ENCODE peak calls at places on chromosomes 4 and X, in four cellular contexts. One of them, this sample, is unnamed.

GRCh38 chrX:38959736-38960534 is 158.7 kb downstream of the MID1IP1 start:
- DNase-seq in H9: no peak
- DNase-seq in IMR-90: no peak
- DNase-seq in H1: no peak
- DNase-seq in this sample: peak; percentile 58

GRCh38 chr4:75028196-75028854 is 95.4 kb downstream of the PARM1 start:
- DNase-seq in IMR-90: no peak
- DNase-seq in H9: no peak
- DNase-seq in H1: no peak
- DNase-seq in this sample: no peak

GRCh38 chr4:124712417-124713212 is at the start of gene ANKRD50:
- DNase-seq in H9: peak; percentile 93
- DNase-seq in IMR-90: peak; percentile 94
- DNase-seq in H1: peak; percentile 87
- DNase-seq in this sample: peak; percentile 98

GRCh38 chr4:161936625-161937133 is 227.1 kb downstream of the FSTL5 start:
- DNase-seq in H1: no peak
- DNase-seq in IMR-90: peak; percentile 80
- DNase-seq in H9: no peak
- DNase-seq in this sample: peak; percentile 76

GRCh38 chr4:139331185-139331584 is 28.9 kb upstream of the NDUFC1 start:
- DNase-seq in H9: no peak
- DNase-seq in IMR-90: no peak
- DNase-seq in H1: no peak
- DNase-seq in this sample: no peak

GRCh38 chrX:1720826-1721225 is 106.0 kb downstream of the ASMT start:
- DNase-seq in H9: no peak
- DNase-seq in IMR-90: no peak
- DNase-seq in H1: no peak
- DNase-seq in this sample: no peak

GRCh38 chr4:89347363-89347762 is 39.8 kb upstream of the GPRIN3 start:
- DNase-seq in H1: no peak
- DNase-seq in H9: no peak
- DNase-seq in IMR-90: no peak
- DNase-seq in this sample: no peak

GRCh38 chr4:182862921-182863320 is 54.3 kb downstream of the DCTD start:
- DNase-seq in IMR-90: no peak
- DNase-seq in H9: peak; percentile 47
- DNase-seq in H1: no peak
- DNase-seq in this sample: no peak

GRCh38 chr4:123396294-123397275 is at the start of gene SPRY1:
- DNase-seq in IMR-90: peak; percentile 88
- DNase-seq in H9: peak; percentile 93
- DNase-seq in H1: peak; percentile 85
- DNase-seq in this sample: peak; percentile 98

GRCh38 chrX:22135994-22136684 is 104.0 kb downstream of the PHEX start:
- DNase-seq in IMR-90: peak; percentile 60
- DNase-seq in H9: no peak
- DNase-seq in H1: no peak
- DNase-seq in this sample: peak; percentile 37

GRCh38 chrX:18461431-18461830 is 36.0 kb downstream of the CDKL5 start:
- DNase-seq in IMR-90: no peak
- DNase-seq in H1: no peak
- DNase-seq in H9: no peak
- DNase-seq in this sample: no peak

GRCh38 chr4:75671802-75672421 is 1.3 kb downstream of the G3BP2 start:
- DNase-seq in IMR-90: no peak
- DNase-seq in H1: no peak
- DNase-seq in H9: no peak
- DNase-seq in this sample: no peak

GRCh38 chrX:49199906-49200771 is at the start of gene SYP:
- DNase-seq in H9: peak; percentile 94
- DNase-seq in IMR-90: peak; percentile 82
- DNase-seq in H1: peak; percentile 88
- DNase-seq in this sample: peak; percentile 92

GRCh38 chrX:136588060-136588459 is 56.0 kb downstream of the VGLL1 start:
- DNase-seq in H9: no peak
- DNase-seq in IMR-90: no peak
- DNase-seq in H1: no peak
- DNase-seq in this sample: no peak

GRCh38 chrX:97389761-97390192 is 506.1 kb downstream of the RPA4 start:
- DNase-seq in IMR-90: peak; percentile 84
- DNase-seq in H1: no peak
- DNase-seq in H9: no peak
- DNase-seq in this sample: peak; percentile 69

GRCh38 chr4:178068136-178068535 is 625.9 kb upstream of the AGA start:
- DNase-seq in H9: no peak
- DNase-seq in H1: no peak
- DNase-seq in IMR-90: no peak
- DNase-seq in this sample: peak; percentile 45

GRCh38 chr4:16661813-16662212 is 236.6 kb downstream of the LDB2 start:
- DNase-seq in H9: no peak
- DNase-seq in IMR-90: no peak
- DNase-seq in H1: no peak
- DNase-seq in this sample: peak; percentile 19

GRCh38 chrX:125203379-125203736 is 116.3 kb upstream of the TEX13C start:
- DNase-seq in H9: no peak
- DNase-seq in IMR-90: no peak
- DNase-seq in H1: peak; percentile 61
- DNase-seq in this sample: peak; percentile 28

GRCh38 chr4:61663310-61663709 is 463.2 kb downstream of the ADGRL3 start:
- DNase-seq in H9: no peak
- DNase-seq in H1: no peak
- DNase-seq in IMR-90: no peak
- DNase-seq in this sample: no peak

GRCh38 chr4:155248002-155248896 is 39.8 kb downstream of the NPY2R start:
- DNase-seq in IMR-90: no peak
- DNase-seq in H9: peak; percentile 50
- DNase-seq in H1: no peak
- DNase-seq in this sample: peak; percentile 44

GRCh38 chrX:1416327-1416784 is 24.4 kb upstream of the SLC25A6 start:
- DNase-seq in IMR-90: no peak
- DNase-seq in H9: no peak
- DNase-seq in H1: no peak
- DNase-seq in this sample: no peak

GRCh38 chrX:81202413-81202794 is 502 bp downstream of the SH3BGRL start:
- DNase-seq in IMR-90: peak; percentile 12
- DNase-seq in H9: no peak
- DNase-seq in H1: no peak
- DNase-seq in this sample: peak; percentile 22

GRCh38 chr4:73998040-73999011 is at the start of gene CXCL5:
- DNase-seq in H1: peak; percentile 78
- DNase-seq in IMR-90: peak; percentile 39
- DNase-seq in H9: peak; percentile 85
- DNase-seq in this sample: peak; percentile 90

GRCh38 chr4:48295116-48295515 is 25.5 kb upstream of the TEC start:
- DNase-seq in H1: no peak
- DNase-seq in IMR-90: no peak
- DNase-seq in H9: no peak
- DNase-seq in this sample: no peak

GRCh38 chr4:80077639-80078038 is 4.6 kb upstream of the ANTXR2 start:
- DNase-seq in H9: no peak
- DNase-seq in IMR-90: peak; percentile 69
- DNase-seq in H1: no peak
- DNase-seq in this sample: no peak

GRCh38 chr4:43047044-43047443 is 154.5 kb downstream of the GRXCR1 start:
- DNase-seq in IMR-90: no peak
- DNase-seq in H1: no peak
- DNase-seq in H9: no peak
- DNase-seq in this sample: no peak

GRCh38 chr4:16417198-16417597 is 190.9 kb upstream of the TAPT1 start:
- DNase-seq in IMR-90: no peak
- DNase-seq in H1: no peak
- DNase-seq in H9: no peak
- DNase-seq in this sample: no peak

GRCh38 chr4:21469438-21470032 is 479.0 kb downstream of the KCNIP4 start:
- DNase-seq in IMR-90: no peak
- DNase-seq in H9: no peak
- DNase-seq in H1: no peak
- DNase-seq in this sample: peak; percentile 20

GRCh38 chr4:37742149-37742548 is 56.0 kb upstream of the RELL1 start:
- DNase-seq in H9: no peak
- DNase-seq in H1: no peak
- DNase-seq in IMR-90: no peak
- DNase-seq in this sample: peak; percentile 50

GRCh38 chrX:46577116-46578005 is 3.8 kb downstream of the CHST7 start:
- DNase-seq in H9: no peak
- DNase-seq in IMR-90: peak; percentile 75
- DNase-seq in H1: no peak
- DNase-seq in this sample: peak; percentile 45

GRCh38 chr4:53676402-53676871 is 85.2 kb upstream of the LNX1 start:
- DNase-seq in H1: no peak
- DNase-seq in IMR-90: peak; percentile 74
- DNase-seq in H9: no peak
- DNase-seq in this sample: no peak

GRCh38 chr4:54227261-54228063 is 1.6 kb upstream of the PDGFRA start:
- DNase-seq in H1: peak; percentile 64
- DNase-seq in H9: peak; percentile 72
- DNase-seq in IMR-90: peak; percentile 80
- DNase-seq in this sample: peak; percentile 83

GRCh38 chr4:107736924-107737448 is 17.0 kb upstream of the PAPSS1 start:
- DNase-seq in IMR-90: peak; percentile 57
- DNase-seq in H9: peak; percentile 85
- DNase-seq in H1: peak; percentile 66
- DNase-seq in this sample: peak; percentile 89

GRCh38 chr4:87375719-87376291 is 15.2 kb downstream of the HSD17B11 start:
- DNase-seq in IMR-90: peak; percentile 88
- DNase-seq in H9: no peak
- DNase-seq in H1: no peak
- DNase-seq in this sample: peak; percentile 63

GRCh38 chrX:36961590-36961989 is 46.6 kb upstream of the FAM47C start:
- DNase-seq in H9: peak; percentile 31
- DNase-seq in IMR-90: no peak
- DNase-seq in H1: no peak
- DNase-seq in this sample: peak; percentile 17

GRCh38 chr4:147776600-147777175 is 44.8 kb downstream of the ARHGAP10 start:
- DNase-seq in H9: no peak
- DNase-seq in IMR-90: no peak
- DNase-seq in H1: no peak
- DNase-seq in this sample: no peak
- H3K18ac ChIP-seq in H9: no peak overlapping the region
- H3K18ac ChIP-seq in IMR-90: peak overlapping the region; percentile 45
- H3K18ac ChIP-seq in H1: no peak overlapping the region
- H3K18ac ChIP-seq in this sample: no peak overlapping the region

GRCh38 chr4:110816367-110816766 is 193.5 kb upstream of the PITX2 start:
- DNase-seq in IMR-90: no peak
- DNase-seq in H1: no peak
- DNase-seq in H9: no peak
- DNase-seq in this sample: no peak
- H4K5ac ChIP-seq in IMR-90: no peak overlapping the region
- H4K5ac ChIP-seq in H1: no peak overlapping the region
- H4K5ac ChIP-seq in H9: no peak overlapping the region
- H4K5ac ChIP-seq in this sample: no peak overlapping the region

DNA sequence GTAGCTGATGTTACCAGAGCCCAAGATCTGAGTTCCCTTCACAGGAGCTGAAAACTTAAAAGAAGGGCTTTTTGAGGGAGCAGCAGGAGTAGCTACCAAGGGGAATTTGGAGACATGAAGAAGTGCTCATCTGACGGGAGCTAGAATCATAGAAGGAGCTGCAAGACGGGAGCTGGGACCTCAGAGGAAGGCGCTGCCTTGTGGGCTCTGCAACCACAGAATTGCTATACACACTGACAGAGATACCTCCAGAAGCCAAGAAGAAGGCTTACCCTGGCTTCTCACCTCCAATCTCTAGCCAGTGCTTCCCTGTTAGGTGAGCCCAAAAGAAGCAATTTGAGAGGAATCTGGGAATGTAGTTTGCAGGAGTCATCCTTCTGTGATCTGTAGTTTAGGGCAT is 35.9 kb downstream of the DCAF8L2 start:
- DNase-seq in IMR-90: no peak
- DNase-seq in H9: no peak
- DNase-seq in H1: no peak
- DNase-seq in this sample: no peak
- H3K18ac ChIP-seq in IMR-90: no peak overlapping the region
- H3K18ac ChIP-seq in H9: no peak overlapping the region
- H3K18ac ChIP-seq in H1: no peak overlapping the region
- H3K18ac ChIP-seq in this sample: no peak overlapping the region

DNA sequence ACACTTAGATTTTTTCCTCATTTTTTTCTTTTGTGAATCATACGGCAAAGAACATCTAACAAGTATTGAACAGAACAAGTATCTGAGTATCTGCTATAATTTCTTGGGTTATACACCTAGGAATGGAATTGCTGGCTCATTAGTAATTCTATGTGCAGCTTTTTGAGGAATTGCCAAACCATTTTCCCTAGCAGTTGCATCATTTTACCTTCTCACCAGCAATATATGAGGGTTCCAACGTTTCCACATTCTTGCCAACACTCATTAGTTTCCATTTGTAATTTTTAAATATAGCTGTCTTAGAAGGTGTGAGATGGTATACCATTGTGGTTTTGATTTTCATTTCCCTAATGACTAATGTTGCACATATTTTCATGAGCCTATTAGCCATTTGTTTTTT is 41.1 kb upstream of the DCAF8L1 start:
- DNase-seq in IMR-90: no peak
- DNase-seq in H9: no peak
- DNase-seq in H1: no peak
- DNase-seq in this sample: no peak
- H4K5ac ChIP-seq in IMR-90: no peak overlapping the region
- H4K5ac ChIP-seq in H9: no peak overlapping the region
- H4K5ac ChIP-seq in H1: no peak overlapping the region
- H4K5ac ChIP-seq in this sample: no peak overlapping the region

GRCh38 chr4:1193206-1194027 is 21.0 kb upstream of the SPON2 start:
- DNase-seq in IMR-90: no peak
- DNase-seq in H1: no peak
- DNase-seq in H9: peak; percentile 21
- DNase-seq in this sample: no peak

GRCh38 chr4:1196421-1197183 is 24.2 kb upstream of the SPON2 start:
- DNase-seq in IMR-90: no peak
- DNase-seq in H1: no peak
- DNase-seq in H9: no peak
- DNase-seq in this sample: no peak

GRCh38 chr4:1195894-1196401 is 23.6 kb upstream of the SPON2 start:
- DNase-seq in IMR-90: no peak
- DNase-seq in H1: no peak
- DNase-seq in H9: no peak
- DNase-seq in this sample: no peak

GRCh38 chr4:1194028-1194900 is 21.9 kb upstream of the SPON2 start:
- DNase-seq in H1: peak; percentile 52
- DNase-seq in IMR-90: peak; percentile 49
- DNase-seq in H9: peak; percentile 62
- DNase-seq in this sample: no peak

GRCh38 chr4:1195109-1195671 is 22.8 kb upstream of the SPON2 start:
- DNase-seq in IMR-90: no peak
- DNase-seq in H9: no peak
- DNase-seq in H1: peak; percentile 41
- DNase-seq in this sample: no peak
- H3K18ac ChIP-seq in IMR-90: no peak overlapping the region
- H3K18ac ChIP-seq in H9: no peak overlapping the region
- H3K18ac ChIP-seq in H1: no peak overlapping the region
- H3K18ac ChIP-seq in this sample: no peak overlapping the region